ENCODE peak calls at places on chromosomes 4 and X, in four cellular contexts. X is T follicular helper cell; H is activated CD4-positive, alpha-beta T cell treated with anti-CD3 and anti-CD28 coated beads, Interleukin-2, amount 50 U/mL, for 24 hours; M is foreskin fibroblast. B is an unnamed sample.
A peak's percentile ranks its signal among the peaks of the same experiment; 100 is the strongest.

GRCh38 chr4:76578002-76578560 is 143.1 kb downstream of the SHROOM3 start:
- DNase-seq in X (no peak), H (no peak), M (no peak), B (no peak)

GRCh38 chrX:148574247-148574973 is 74.0 kb downstream of the AFF2 start:
- DNase-seq in X (no peak), H (no peak), M (no peak), B (no peak)

GRCh38 chr4:136369073-136369472 is 1163.2 kb downstream of the PCDH18 start:
- DNase-seq in X (no peak), H (no peak), M (no peak), B (no peak)

GRCh38 chr4:23384741-23385140 is 505.1 kb downstream of the PPARGC1A start:
- DNase-seq in X (no peak), H (no peak), M (peak; percentile 33), B (no peak)

GRCh38 chr4:97994765-97995465 is 148.4 kb downstream of the STPG2 start:
- DNase-seq in X (no peak), H (no peak), M (no peak), B (no peak)

GRCh38 chr4:76582074-76582816 is 147.2 kb downstream of the SHROOM3 start:
- DNase-seq in X (no peak), H (no peak), M (peak; percentile 51), B (no peak)

GRCh38 chr4:3231431-3231980 is 17.5 kb upstream of the MSANTD1 start:
- DNase-seq in X (no peak), H (no peak), M (no peak), B (no peak)

GRCh38 chrX:54230440-54231148 is 47.5 kb upstream of the FAM120C start:
- DNase-seq in X (no peak), H (no peak), M (no peak), B (no peak)

GRCh38 chrX:8235026-8235425 is 64.0 kb upstream of the VCX2 start:
- DNase-seq in X (no peak), H (no peak), M (no peak), B (no peak)

GRCh38 chrX:53244610-53245009 is 19.6 kb upstream of the KDM5C start:
- DNase-seq in X (no peak), H (no peak), M (peak; percentile 17), B (no peak)

GRCh38 chr4:33071552-33071951 is 2351.4 kb downstream of the PCDH7 start:
- DNase-seq in X (no peak), H (no peak), M (peak; percentile 57), B (no peak)

GRCh38 chrX:17860811-17861495 is at the start of gene RAI2:
- DNase-seq in X (peak; percentile 32), H (no peak), M (peak; percentile 29), B (no peak)

GRCh38 chr4:13534344-13535063 is 9.8 kb downstream of the NKX3-2 start:
- DNase-seq in X (no peak), H (no peak), M (peak; percentile 9), B (no peak)

GRCh38 chrX:102930990-102931756 is 5.9 kb upstream of the RAB40AL start:
- DNase-seq in X (no peak), H (no peak), M (peak; percentile 20), B (no peak)

GRCh38 chrX:9703406-9703805 is 62.2 kb downstream of the GPR143 start:
- DNase-seq in X (no peak), H (no peak), M (no peak), B (no peak)

GRCh38 chrX:40651620-40652223 is 4.4 kb upstream of the CXorf38 start:
- DNase-seq in X (peak; percentile 68), H (peak; percentile 24), M (peak; percentile 71), B (peak; percentile 55)

GRCh38 chr4:8639777-8640720 is 47.5 kb downstream of the CPZ start:
- DNase-seq in X (no peak), H (no peak), M (no peak), B (no peak)

GRCh38 chrX:107654778-107655761 is 26.8 kb downstream of the PRPS1 start:
- DNase-seq in X (peak; percentile 56), H (no peak), M (peak; percentile 93), B (peak; percentile 79)

GRCh38 chrX:130097507-130098201 is 12.6 kb downstream of the ELF4 start:
- DNase-seq in X (peak; percentile 26), H (no peak), M (no peak), B (no peak)

B was measured in fibroblast of the conjunctiva.